ENCODE peak calls at places on chromosomes 7 and 10, in four cellular contexts. One of them, this sample, is unnamed.

GRCh38 chr7:80699030-80699638 is 60.7 kb downstream of the CD36 start:
- DNase-seq in sciatic nerve: no peak
- DNase-seq in T-helper 2 cell: no peak
- DNase-seq in neural progenitor cell: peak
- DNase-seq in this sample: no peak

GRCh38 chr10:97686962-97687784 is at the start of gene AVPI1:
- DNase-seq in sciatic nerve: peak
- DNase-seq in T-helper 2 cell: peak
- DNase-seq in neural progenitor cell: peak
- DNase-seq in this sample: peak

GRCh38 chr7:44587843-44588711 is 6.0 kb upstream of the TMED4 start:
- DNase-seq in sciatic nerve: no peak
- DNase-seq in T-helper 2 cell: peak
- DNase-seq in neural progenitor cell: no peak
- DNase-seq in this sample: peak

GRCh38 chr7:117937049-117937448 is 63.8 kb upstream of the CTTNBP2 start:
- DNase-seq in sciatic nerve: no peak
- DNase-seq in T-helper 2 cell: no peak
- DNase-seq in neural progenitor cell: no peak
- DNase-seq in this sample: no peak

GRCh38 chr7:158863611-158864506 is 7.5 kb downstream of the DYNC2I1 start:
- DNase-seq in sciatic nerve: peak
- DNase-seq in T-helper 2 cell: peak
- DNase-seq in neural progenitor cell: peak
- DNase-seq in this sample: peak

GRCh38 chr10:68474021-68474420 is 2.2 kb upstream of the DNA2 start:
- DNase-seq in sciatic nerve: no peak
- DNase-seq in T-helper 2 cell: no peak
- DNase-seq in neural progenitor cell: no peak
- DNase-seq in this sample: no peak

GRCh38 chr7:103540986-103541385 is 95.0 kb upstream of the SLC26A5 start:
- DNase-seq in sciatic nerve: no peak
- DNase-seq in T-helper 2 cell: no peak
- DNase-seq in neural progenitor cell: no peak
- DNase-seq in this sample: no peak

GRCh38 chr7:108650487-108650886 is 80.8 kb downstream of the DNAJB9 start:
- DNase-seq in sciatic nerve: no peak
- DNase-seq in T-helper 2 cell: no peak
- DNase-seq in neural progenitor cell: no peak
- DNase-seq in this sample: no peak

GRCh38 chr10:49518982-49519578 is 19.8 kb downstream of the ERCC6 start:
- DNase-seq in sciatic nerve: no peak
- DNase-seq in T-helper 2 cell: no peak
- DNase-seq in neural progenitor cell: peak
- DNase-seq in this sample: no peak